ENCODE peak calls at places on chromosomes 13 and 19, in four cellular contexts. U is K562, S is Caco-2, Y is stomach. A is an unnamed sample. For H3K4me1, the result is how much of the 10 kb centered on the place peaks cover.

GRCh38 chr13:110563463-110563774 is 1.9 kb upstream of the RAB20 start:
- DNase-seq in U (no peak), S (no peak), Y (no peak), A (no peak)

GRCh38 chr19:10339380-10339960 is at the start of gene ICAM3:
- DNase-seq in U (no peak), S (no peak), Y (peak), A (no peak)

GRCh38 chr13:111383591-111384440 is 63.4 kb downstream of the TEX29 start:
- DNase-seq in U (no peak), S (no peak), Y (peak), A (no peak)

GRCh38 chr19:11423804-11424318 is 4.7 kb upstream of the RGL3 start:
- DNase-seq in U (no peak), S (no peak), Y (no peak), A (no peak)

GRCh38 chr13:113656831-113657671 is 947 bp downstream of the ATP4B start:
- DNase-seq in U (no peak), S (peak), Y (peak), A (peak)

GRCh38 chr19:13588953-13589833 is 82.9 kb upstream of the CACNA1A start:
- DNase-seq in U (peak), S (peak), Y (peak), A (peak)

GRCh38 chr19:49837009-49837310 is 14.0 kb upstream of the PTOV1 start:
- DNase-seq in U (no peak), S (no peak), Y (no peak), A (no peak)

GRCh38 chr13:66794340-66795031 is 435.6 kb downstream of the PCDH9 start:
- DNase-seq in U (no peak), S (no peak), Y (no peak), A (no peak)

GRCh38 chr13:75173457-75174356 is 308.3 kb downstream of the TBC1D4 start:
- DNase-seq in U (no peak), S (no peak), Y (no peak), A (peak)

GRCh38 chr13:30796132-30796832 is 60.9 kb downstream of the ALOX5AP start:
- DNase-seq in U (no peak), S (no peak), Y (no peak), A (no peak)

GRCh38 chr19:1015782-1016646 is 4.9 kb downstream of the TMEM259 start:
- DNase-seq in U (no peak), S (no peak), Y (no peak), A (no peak)

GRCh38 chr13:27125357-27126282 is 46.0 kb downstream of the USP12 start:
- DNase-seq in U (peak), S (no peak), Y (no peak), A (no peak)

GRCh38 chr13:76223565-76223964 is 587.4 kb downstream of the LMO7 start:
- DNase-seq in U (no peak), S (no peak), Y (no peak), A (no peak)

GRCh38 chr19:13850910-13851753 is 25.8 kb upstream of the NANOS3 start:
- DNase-seq in U (peak), S (peak), Y (peak), A (peak)

GRCh38 chr13:74226791-74227475 is 92.7 kb upstream of the KLF12 start:
- DNase-seq in U (no peak), S (no peak), Y (no peak), A (no peak)

GRCh38 chr13:58087566-58087965 is 456.0 kb downstream of the PCDH17 start:
- DNase-seq in U (no peak), S (no peak), Y (no peak), A (no peak)

GRCh38 chr19:48837081-48837524 is 812 bp upstream of the HSD17B14 start:
- DNase-seq in U (no peak), S (peak), Y (peak), A (peak)

GRCh38 chr19:51607920-51608562 is 22.2 kb downstream of the SIGLEC5 start:
- DNase-seq in U (peak), S (peak), Y (peak), A (peak)

GRCh38 chr13:45335397-45336024 is 5.5 kb downstream of the TPT1 start:
- DNase-seq in U (no peak), S (no peak), Y (no peak), A (no peak)

GRCh38 chr19:35013047-35013819 is 13.1 kb downstream of the GRAMD1A start:
- DNase-seq in U (peak), S (peak), Y (peak), A (peak)

GRCh38 chr13:106570354-106570822 is 2.5 kb upstream of the ARGLU1 start:
- DNase-seq in U (peak), S (peak), Y (peak), A (peak)

GRCh38 chr19:48043675-48044258 is at the start of gene CABP5:
- DNase-seq in U (no peak), S (no peak), Y (no peak), A (no peak)

GRCh38 chr13:108496364-108497215 is 132.8 kb upstream of the MYO16 start:
- DNase-seq in U (no peak), S (no peak), Y (no peak), A (no peak)

GRCh38 chr19:412356-413355 is 3.7 kb upstream of the C2CD4C start:
- DNase-seq in U (no peak), S (no peak), Y (no peak), A (peak)

GRCh38 chr19:3987619-3988371 is 2.5 kb upstream of the EEF2 start:
- DNase-seq in U (peak), S (peak), Y (peak), A (peak)
- TF ChIP-seq CTCF in U (peak), S (peak), Y (no peak), A (peak)

DNA sequence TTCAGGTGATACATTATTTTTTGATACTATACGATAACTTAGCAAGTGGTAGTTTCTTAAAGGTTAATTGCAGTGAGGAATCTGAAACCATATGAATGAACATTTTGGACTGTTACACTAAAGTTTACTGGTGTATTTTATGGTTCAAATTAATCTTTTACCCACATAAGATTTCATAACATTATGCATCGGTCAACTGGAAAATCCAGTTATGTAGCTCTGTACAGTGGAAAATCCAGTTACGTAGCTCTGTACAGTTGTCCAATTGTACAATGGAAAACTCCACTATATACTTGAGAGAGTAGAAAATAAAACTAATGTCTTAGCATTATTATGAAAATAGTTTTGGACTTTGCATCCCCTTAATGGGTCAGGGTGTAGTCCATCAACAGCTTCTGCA is 2.0 kb upstream of the UBAC2 start:
- DNase-seq in U (no peak), S (no peak), Y (no peak), A (no peak)
- H3K4me1 ChIP-seq in U (under half), S (under half), Y (under half), A (under half)

GRCh38 chr19:22502766-22503165 is 80.6 kb upstream of the ZNF98 start:
- DNase-seq in U (no peak), S (no peak), Y (no peak), A (no peak)
- TF ChIP-seq CTCF in U (no peak), S (no peak), Y (no peak), A (no peak)

GRCh38 chr19:41862445-41862986 is 2.5 kb downstream of the RPS19 start:
- DNase-seq in U (no peak), S (no peak), Y (no peak), A (no peak)

GRCh38 chr19:41864374-41864773 is 4.3 kb downstream of the RPS19 start:
- DNase-seq in U (no peak), S (peak), Y (no peak), A (no peak)

GRCh38 chr19:41861098-41861768 is 1.2 kb downstream of the RPS19 start:
- DNase-seq in U (no peak), S (no peak), Y (no peak), A (no peak)

GRCh38 chr19:41861846-41862245 is 1.8 kb downstream of the RPS19 start:
- DNase-seq in U (no peak), S (no peak), Y (no peak), A (no peak)

GRCh38 chr19:41863209-41863931 is 3.3 kb downstream of the RPS19 start:
- DNase-seq in U (no peak), S (no peak), Y (no peak), A (no peak)
- H3K4me1 ChIP-seq in U (under half), S (under half), Y (half or more), A (under half)

GRCh38 chr13:35923347-35923746 is 207.8 kb downstream of the DCLK1 start:
- DNase-seq in U (no peak), S (no peak), Y (no peak), A (no peak)
- TF ChIP-seq CTCF in U (no peak), S (no peak), Y (no peak), A (no peak)

GRCh38 chr19:19138110-19138981 is at the start of gene TMEM161A:
- DNase-seq in U (peak), S (peak), Y (peak), A (peak)
- H3K4me1 ChIP-seq in U (under half), S (under half), Y (under half), A (under half)

GRCh38 chr19:46426506-46427162 is 2.1 kb downstream of the PNMA8C start:
- DNase-seq in U (peak), S (peak), Y (peak), A (peak)

GRCh38 chr19:46427518-46427917 is 1.2 kb downstream of the PNMA8C start:
- DNase-seq in U (no peak), S (no peak), Y (no peak), A (no peak)

GRCh38 chr19:46426035-46426505 is 2.7 kb downstream of the PNMA8C start:
- DNase-seq in U (no peak), S (no peak), Y (no peak), A (no peak)

GRCh38 chr19:46429999-46430398 is 1.3 kb upstream of the PNMA8C start:
- DNase-seq in U (no peak), S (no peak), Y (no peak), A (no peak)

DNA sequence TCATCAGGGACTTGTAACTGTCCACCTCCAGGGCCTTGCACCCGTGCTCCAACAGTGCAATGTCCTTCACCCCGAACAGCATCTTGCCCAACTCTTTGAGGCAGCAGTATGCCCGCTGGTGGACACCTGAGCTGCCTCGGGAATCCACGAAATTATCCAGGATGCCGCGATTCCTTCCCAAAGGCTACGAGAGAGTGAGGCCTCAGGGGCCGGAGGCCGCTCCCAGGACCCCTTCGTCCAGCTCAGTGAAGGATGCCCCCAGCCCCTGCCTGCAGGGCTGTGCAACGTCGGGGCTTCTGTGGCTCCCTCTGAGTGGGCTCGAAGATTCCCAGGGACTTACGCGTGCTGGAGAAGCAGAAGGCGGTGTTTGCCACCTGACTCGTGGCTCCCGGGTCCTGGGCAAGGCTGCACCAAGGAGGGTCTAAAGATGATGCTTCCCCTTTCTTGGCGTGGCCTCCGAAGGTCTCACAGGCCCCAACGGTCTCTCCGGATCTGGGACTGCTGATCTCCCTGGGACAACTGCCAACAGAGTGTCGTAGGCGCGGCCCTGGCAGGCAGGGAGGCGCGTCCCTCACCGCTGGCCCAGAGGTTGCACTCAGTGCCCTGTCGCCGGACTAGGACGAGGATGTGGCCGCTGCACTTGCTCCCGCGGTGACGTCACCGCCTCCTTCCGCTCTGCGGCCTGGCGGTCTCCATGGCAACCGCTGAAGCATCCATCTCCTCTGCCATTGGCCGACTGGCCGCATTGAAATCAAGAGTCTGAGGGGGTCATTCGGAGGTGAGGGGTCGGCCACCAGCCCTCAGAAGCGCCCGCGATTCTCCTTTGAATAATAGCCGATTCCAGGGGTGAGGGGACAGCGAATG is at the start of gene PNMA8C:
- DNase-seq in U (peak), S (no peak), Y (peak), A (peak)
- TF ChIP-seq CTCF in U (no peak), S (no peak), Y (no peak), A (no peak)

GRCh38 chr19:2617393-2618165 is 84.9 kb downstream of the GNG7 start:
- DNase-seq in U (no peak), S (no peak), Y (no peak), A (no peak)

GRCh38 chr19:2615782-2616181 is 86.7 kb downstream of the GNG7 start:
- DNase-seq in U (no peak), S (no peak), Y (no peak), A (no peak)

GRCh38 chr19:2618611-2619010 is 83.9 kb downstream of the GNG7 start:
- DNase-seq in U (no peak), S (no peak), Y (peak), A (no peak)

GRCh38 chr19:2619076-2619475 is 83.4 kb downstream of the GNG7 start:
- DNase-seq in U (no peak), S (no peak), Y (no peak), A (no peak)

GRCh38 chr19:2616741-2617392 is 85.6 kb downstream of the GNG7 start:
- DNase-seq in U (no peak), S (no peak), Y (peak), A (peak)
- H3K4me1 ChIP-seq in U (under half), S (under half), Y (half or more), A (under half)